ENCODE peak calls at places on chromosomes 6 and 20, in four cellular contexts. A is HCEC 1CT, J is non-pigmented ciliary epithelial cell, P is NAMALWA. Z is an unnamed sample.

GRCh38 chr20:1324598-1325172 is 4.3 kb downstream of the SDCBP2 start:
- DNase-seq in A (peak; percentile 67), J (no peak), P (no peak), Z (no peak)

GRCh38 chr6:144969154-144969553 is 684.0 kb downstream of the UTRN start:
- DNase-seq in A (peak; percentile 20), J (no peak), P (no peak), Z (no peak)

GRCh38 chr20:51529027-51529749 is 13.3 kb downstream of the NFATC2 start:
- DNase-seq in A (no peak), J (no peak), P (peak; percentile 29), Z (no peak)

GRCh38 chr6:128070406-128070805 is 169.5 kb upstream of the THEMIS start:
- DNase-seq in A (no peak), J (peak; percentile 50), P (no peak), Z (no peak)

GRCh38 chr6:95693108-95693507 is 115.8 kb downstream of the MANEA start:
- DNase-seq in A (no peak), J (no peak), P (peak; percentile 3), Z (peak; percentile 16)

GRCh38 chr6:39379026-39379425 is 56.5 kb upstream of the KCNK16 start:
- DNase-seq in A (no peak), J (no peak), P (no peak), Z (no peak)

GRCh38 chr20:43755851-43756250 is 29.0 kb upstream of the GTSF1L start:
- DNase-seq in A (peak; percentile 90), J (peak; percentile 83), P (no peak), Z (no peak)

GRCh38 chr20:42102000-42102399 is 483.8 kb upstream of the CHD6 start:
- DNase-seq in A (no peak), J (no peak), P (no peak), Z (no peak)

GRCh38 chr20:17835941-17836861 is 132.4 kb downstream of the SNX5 start:
- DNase-seq in A (peak; percentile 69), J (peak; percentile 43), P (no peak), Z (no peak)

GRCh38 chr6:99189823-99190721 is 159.4 kb downstream of the FAXC start:
- DNase-seq in A (no peak), J (no peak), P (no peak), Z (no peak)

GRCh38 chr20:23214903-23215302 is 128.8 kb upstream of the CD93 start:
- DNase-seq in A (peak; percentile 7), J (no peak), P (no peak), Z (no peak)

GRCh38 chr6:38773338-38773737 is 58.2 kb downstream of the DNAH8 start:
- DNase-seq in A (no peak), J (no peak), P (peak; percentile 48), Z (no peak)

GRCh38 chr20:47187450-47188195 is 168.9 kb downstream of the ZMYND8 start:
- DNase-seq in A (no peak), J (no peak), P (no peak), Z (no peak)

GRCh38 chr6:3751019-3751729 is at the start of gene PXDC1:
- DNase-seq in A (peak; percentile 3), J (no peak), P (no peak), Z (peak; percentile 18)

GRCh38 chr6:12158686-12159415 is 131.3 kb upstream of the EDN1 start:
- DNase-seq in A (no peak), J (no peak), P (peak; percentile 10), Z (no peak)

GRCh38 chr20:11891827-11892521 is 25.7 kb upstream of the BTBD3 start:
- DNase-seq in A (peak; percentile 64), J (no peak), P (no peak), Z (peak; percentile 88)

GRCh38 chr6:23963137-23963536 is 162.9 kb upstream of the NRSN1 start:
- DNase-seq in A (no peak), J (no peak), P (no peak), Z (no peak)

GRCh38 chr20:17423782-17424181 is 107.4 kb downstream of the BFSP1 start:
- DNase-seq in A (no peak), J (no peak), P (no peak), Z (no peak)

GRCh38 chr6:98827295-98828159 is 6.8 kb upstream of the POU3F2 start:
- DNase-seq in A (no peak), J (no peak), P (no peak), Z (no peak)

GRCh38 chr6:33977606-33978438 is 168.1 kb downstream of the GRM4 start:
- DNase-seq in A (no peak), J (no peak), P (no peak), Z (no peak)

GRCh38 chr6:37862992-37863391 is 43.5 kb downstream of the ZFAND3 start:
- DNase-seq in A (no peak), J (no peak), P (no peak), Z (no peak)

GRCh38 chr6:37115236-37115894 is 54.6 kb upstream of the PIM1 start:
- DNase-seq in A (no peak), J (no peak), P (no peak), Z (no peak)